ENCODE peak calls at places on chromosome 4, in seven cellular contexts. One of them, this sample, is unnamed.

GRCh38 chr4:80705311-80705710 is 325.2 kb upstream of the BMP3 start:
- DNase-seq in CD8-positive, alpha-beta T cell: no peak
- DNase-seq in pancreas: no peak
- DNase-seq in thoracic aorta: no peak
- DNase-seq in mesenchymal stem cell: no peak
- DNase-seq in testis: no peak
- DNase-seq in Peyer's patch: no peak
- DNase-seq in this sample: no peak

GRCh38 chr4:25927361-25928040 is 13.5 kb downstream of the SMIM20 start:
- DNase-seq in CD8-positive, alpha-beta T cell: no peak
- DNase-seq in pancreas: no peak
- DNase-seq in thoracic aorta: no peak
- DNase-seq in mesenchymal stem cell: no peak
- DNase-seq in testis: no peak
- DNase-seq in Peyer's patch: no peak
- DNase-seq in this sample: no peak

GRCh38 chr4:150283689-150284088 is 205.4 kb downstream of the DCLK2 start:
- DNase-seq in CD8-positive, alpha-beta T cell: no peak
- DNase-seq in pancreas: no peak
- DNase-seq in thoracic aorta: no peak
- DNase-seq in mesenchymal stem cell: peak; percentile 87
- DNase-seq in testis: no peak
- DNase-seq in Peyer's patch: no peak
- DNase-seq in this sample: no peak

GRCh38 chr4:103008875-103009729 is 10.4 kb downstream of the SLC9B1 start:
- DNase-seq in CD8-positive, alpha-beta T cell: no peak
- DNase-seq in pancreas: peak; percentile 28
- DNase-seq in thoracic aorta: no peak
- DNase-seq in mesenchymal stem cell: peak; percentile 78
- DNase-seq in testis: peak; percentile 16
- DNase-seq in Peyer's patch: no peak
- DNase-seq in this sample: no peak

GRCh38 chr4:15479089-15479912 is 9.6 kb downstream of the CC2D2A start:
- DNase-seq in CD8-positive, alpha-beta T cell: no peak
- DNase-seq in pancreas: peak; percentile 54
- DNase-seq in thoracic aorta: no peak
- DNase-seq in mesenchymal stem cell: peak; percentile 91
- DNase-seq in testis: peak; percentile 68
- DNase-seq in Peyer's patch: peak; percentile 57
- DNase-seq in this sample: no peak

GRCh38 chr4:36249605-36250004 is 5.3 kb upstream of the ARAP2 start:
- DNase-seq in CD8-positive, alpha-beta T cell: no peak
- DNase-seq in pancreas: no peak
- DNase-seq in thoracic aorta: no peak
- DNase-seq in mesenchymal stem cell: no peak
- DNase-seq in testis: no peak
- DNase-seq in Peyer's patch: no peak
- DNase-seq in this sample: no peak

GRCh38 chr4:38590017-38590416 is 74.0 kb upstream of the KLF3 start:
- DNase-seq in CD8-positive, alpha-beta T cell: no peak
- DNase-seq in pancreas: no peak
- DNase-seq in thoracic aorta: no peak
- DNase-seq in mesenchymal stem cell: no peak
- DNase-seq in testis: no peak
- DNase-seq in Peyer's patch: no peak
- DNase-seq in this sample: no peak

GRCh38 chr4:92257931-92258857 is 45.6 kb upstream of the GRID2 start:
- DNase-seq in CD8-positive, alpha-beta T cell: no peak
- DNase-seq in pancreas: no peak
- DNase-seq in thoracic aorta: no peak
- DNase-seq in mesenchymal stem cell: no peak
- DNase-seq in testis: no peak
- DNase-seq in Peyer's patch: no peak
- DNase-seq in this sample: no peak

GRCh38 chr4:56129431-56129861 is 180.7 kb downstream of the CEP135 start:
- DNase-seq in CD8-positive, alpha-beta T cell: no peak
- DNase-seq in pancreas: no peak
- DNase-seq in thoracic aorta: no peak
- DNase-seq in mesenchymal stem cell: no peak
- DNase-seq in testis: peak; percentile 84
- DNase-seq in Peyer's patch: peak; percentile 80
- DNase-seq in this sample: no peak

GRCh38 chr4:47465008-47465407 is 1.5 kb upstream of the COMMD8 start:
- DNase-seq in CD8-positive, alpha-beta T cell: no peak
- DNase-seq in pancreas: no peak
- DNase-seq in thoracic aorta: no peak
- DNase-seq in mesenchymal stem cell: no peak
- DNase-seq in testis: no peak
- DNase-seq in Peyer's patch: no peak
- DNase-seq in this sample: no peak

GRCh38 chr4:149409186-149410056 is 406.2 kb downstream of the IQCM start:
- DNase-seq in CD8-positive, alpha-beta T cell: no peak
- DNase-seq in pancreas: no peak
- DNase-seq in thoracic aorta: peak; percentile 4
- DNase-seq in mesenchymal stem cell: peak; percentile 14
- DNase-seq in testis: no peak
- DNase-seq in Peyer's patch: no peak
- DNase-seq in this sample: no peak

GRCh38 chr4:68070302-68070701 is 59.4 kb downstream of the TMPRSS11F start:
- DNase-seq in CD8-positive, alpha-beta T cell: no peak
- DNase-seq in pancreas: no peak
- DNase-seq in thoracic aorta: no peak
- DNase-seq in mesenchymal stem cell: no peak
- DNase-seq in testis: no peak
- DNase-seq in Peyer's patch: no peak
- DNase-seq in this sample: no peak
- H3K27ac ChIP-seq in CD8-positive, alpha-beta T cell: no peak overlapping the region
- H3K27ac ChIP-seq in pancreas: no peak overlapping the region
- H3K27ac ChIP-seq in thoracic aorta: no peak overlapping the region
- H3K27ac ChIP-seq in mesenchymal stem cell: no peak overlapping the region
- H3K27ac ChIP-seq in testis: no peak overlapping the region
- H3K27ac ChIP-seq in Peyer's patch: no peak overlapping the region
- H3K27ac ChIP-seq in this sample: no peak overlapping the region

GRCh38 chr4:5921074-5921473 is 28.2 kb upstream of the CRMP1 start:
- DNase-seq in CD8-positive, alpha-beta T cell: no peak
- DNase-seq in pancreas: no peak
- DNase-seq in thoracic aorta: no peak
- DNase-seq in mesenchymal stem cell: no peak
- DNase-seq in testis: no peak
- DNase-seq in Peyer's patch: no peak
- DNase-seq in this sample: no peak

GRCh38 chr4:5921578-5921977 is 28.7 kb upstream of the CRMP1 start:
- DNase-seq in CD8-positive, alpha-beta T cell: no peak
- DNase-seq in pancreas: no peak
- DNase-seq in thoracic aorta: no peak
- DNase-seq in mesenchymal stem cell: no peak
- DNase-seq in testis: no peak
- DNase-seq in Peyer's patch: no peak
- DNase-seq in this sample: no peak

GRCh38 chr4:5921981-5922380 is 29.1 kb upstream of the CRMP1 start:
- DNase-seq in CD8-positive, alpha-beta T cell: no peak
- DNase-seq in pancreas: no peak
- DNase-seq in thoracic aorta: no peak
- DNase-seq in mesenchymal stem cell: no peak
- DNase-seq in testis: no peak
- DNase-seq in Peyer's patch: no peak
- DNase-seq in this sample: no peak

GRCh38 chr4:5923306-5923830 is 30.5 kb upstream of the CRMP1 start:
- DNase-seq in CD8-positive, alpha-beta T cell: no peak
- DNase-seq in pancreas: no peak
- DNase-seq in thoracic aorta: no peak
- DNase-seq in mesenchymal stem cell: no peak
- DNase-seq in testis: no peak
- DNase-seq in Peyer's patch: no peak
- DNase-seq in this sample: no peak

DNA sequence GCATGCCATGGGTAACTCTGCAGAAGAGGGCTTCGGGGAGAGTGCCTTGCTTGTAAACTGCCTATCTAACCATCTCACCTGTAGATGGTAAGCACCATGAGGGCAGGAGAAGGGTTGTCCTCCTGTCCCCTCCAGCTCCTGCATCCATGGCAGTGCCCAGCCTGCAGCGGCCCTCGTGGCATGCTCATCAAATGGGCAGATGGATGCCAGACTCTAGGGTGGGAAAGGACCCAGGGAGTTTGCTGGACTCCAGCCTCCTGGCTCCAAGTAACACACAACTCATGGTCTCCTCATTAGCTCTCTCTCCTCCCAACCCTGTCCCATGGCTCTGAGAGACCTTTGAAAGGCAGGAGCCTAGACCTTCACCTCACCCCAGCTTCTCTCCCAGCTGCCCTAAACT is 29.7 kb upstream of the CRMP1 start:
- DNase-seq in CD8-positive, alpha-beta T cell: no peak
- DNase-seq in pancreas: no peak
- DNase-seq in thoracic aorta: no peak
- DNase-seq in mesenchymal stem cell: no peak
- DNase-seq in testis: no peak
- DNase-seq in Peyer's patch: no peak
- DNase-seq in this sample: no peak
- H3K27me3 ChIP-seq in CD8-positive, alpha-beta T cell: no peaks in the 10 kb centered on the region
- H3K27me3 ChIP-seq in pancreas: no peaks in the 10 kb centered on the region
- H3K27me3 ChIP-seq in thoracic aorta: no peaks in the 10 kb centered on the region
- H3K27me3 ChIP-seq in mesenchymal stem cell: peaks cover 18% of the 10 kb centered on the region
- H3K27me3 ChIP-seq in testis: no peaks in the 10 kb centered on the region
- H3K27me3 ChIP-seq in Peyer's patch: no peaks in the 10 kb centered on the region
- H3K27me3 ChIP-seq in this sample: no peaks in the 10 kb centered on the region

DNA sequence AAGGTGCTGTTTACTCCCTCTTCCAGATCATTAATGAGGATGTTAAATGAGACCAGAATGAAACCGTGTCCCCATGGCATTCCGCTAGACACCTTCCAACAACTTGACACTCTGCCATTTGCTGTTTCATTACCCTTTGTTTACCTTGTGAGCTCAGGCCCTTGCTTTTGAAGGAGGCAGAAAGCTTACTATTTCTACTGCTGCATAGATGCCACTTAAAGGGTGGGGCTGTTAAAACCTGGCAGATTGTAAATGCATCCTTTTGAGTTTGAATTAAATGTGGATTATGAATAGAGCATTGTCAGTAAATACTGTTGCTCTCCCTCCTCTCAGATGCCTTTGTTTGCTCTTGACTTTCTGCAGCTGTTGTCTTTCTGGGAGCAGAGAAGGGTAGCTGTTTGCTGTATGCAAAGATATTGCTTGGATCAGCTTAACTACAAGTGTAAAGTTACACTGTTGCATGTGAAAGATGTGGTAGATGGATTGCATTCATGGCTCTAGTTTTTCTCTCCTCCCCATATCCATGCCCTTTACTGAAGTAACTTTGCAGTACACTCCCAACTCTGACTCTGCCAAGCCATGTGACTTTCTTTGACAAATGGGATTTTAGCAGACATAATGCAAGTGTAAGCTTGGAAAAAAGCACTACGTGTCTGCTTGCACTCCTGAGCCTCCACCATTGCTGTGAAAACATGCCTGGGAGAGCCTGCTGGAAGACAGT is 75.0 kb upstream of the DHX15 start:
- DNase-seq in CD8-positive, alpha-beta T cell: no peak
- DNase-seq in pancreas: no peak
- DNase-seq in thoracic aorta: no peak
- DNase-seq in mesenchymal stem cell: no peak
- DNase-seq in testis: peak; percentile 70
- DNase-seq in Peyer's patch: no peak
- DNase-seq in this sample: no peak
- H3K27ac ChIP-seq in CD8-positive, alpha-beta T cell: no peak overlapping the region
- H3K27ac ChIP-seq in pancreas: no peak overlapping the region
- H3K27ac ChIP-seq in thoracic aorta: no peak overlapping the region
- H3K27ac ChIP-seq in mesenchymal stem cell: no peak overlapping the region
- H3K27ac ChIP-seq in testis: peak overlapping the region; percentile 20
- H3K27ac ChIP-seq in Peyer's patch: no peak overlapping the region
- H3K27ac ChIP-seq in this sample: no peak overlapping the region

GRCh38 chr4:173539986-173540385 is 10.0 kb upstream of the HAND2 start:
- DNase-seq in CD8-positive, alpha-beta T cell: no peak
- DNase-seq in pancreas: no peak
- DNase-seq in thoracic aorta: no peak
- DNase-seq in mesenchymal stem cell: no peak
- DNase-seq in testis: no peak
- DNase-seq in Peyer's patch: no peak
- DNase-seq in this sample: no peak

GRCh38 chr4:173543266-173543665 is 13.2 kb upstream of the HAND2 start:
- DNase-seq in CD8-positive, alpha-beta T cell: no peak
- DNase-seq in pancreas: no peak
- DNase-seq in thoracic aorta: no peak
- DNase-seq in mesenchymal stem cell: no peak
- DNase-seq in testis: no peak
- DNase-seq in Peyer's patch: no peak
- DNase-seq in this sample: no peak

GRCh38 chr4:173546776-173547175 is 16.7 kb upstream of the HAND2 start:
- DNase-seq in CD8-positive, alpha-beta T cell: no peak
- DNase-seq in pancreas: no peak
- DNase-seq in thoracic aorta: no peak
- DNase-seq in mesenchymal stem cell: no peak
- DNase-seq in testis: no peak
- DNase-seq in Peyer's patch: no peak
- DNase-seq in this sample: no peak

GRCh38 chr4:173547889-173548288 is 17.9 kb upstream of the HAND2 start:
- DNase-seq in CD8-positive, alpha-beta T cell: no peak
- DNase-seq in pancreas: no peak
- DNase-seq in thoracic aorta: no peak
- DNase-seq in mesenchymal stem cell: no peak
- DNase-seq in testis: no peak
- DNase-seq in Peyer's patch: no peak
- DNase-seq in this sample: no peak

GRCh38 chr4:173545440-173545839 is 15.4 kb upstream of the HAND2 start:
- DNase-seq in CD8-positive, alpha-beta T cell: no peak
- DNase-seq in pancreas: no peak
- DNase-seq in thoracic aorta: no peak
- DNase-seq in mesenchymal stem cell: no peak
- DNase-seq in testis: no peak
- DNase-seq in Peyer's patch: no peak
- DNase-seq in this sample: no peak
- H3K27me3 ChIP-seq in CD8-positive, alpha-beta T cell: peaks cover 5% of the 10 kb centered on the region
- H3K27me3 ChIP-seq in pancreas: no peaks in the 10 kb centered on the region
- H3K27me3 ChIP-seq in thoracic aorta: no peaks in the 10 kb centered on the region
- H3K27me3 ChIP-seq in mesenchymal stem cell: peaks cover 22% of the 10 kb centered on the region
- H3K27me3 ChIP-seq in testis: no peaks in the 10 kb centered on the region
- H3K27me3 ChIP-seq in Peyer's patch: no peaks in the 10 kb centered on the region
- H3K27me3 ChIP-seq in this sample: peaks cover 7% of the 10 kb centered on the region

GRCh38 chr4:173254646-173255045 is 79.5 kb downstream of the HMGB2 start:
- DNase-seq in CD8-positive, alpha-beta T cell: no peak
- DNase-seq in pancreas: no peak
- DNase-seq in thoracic aorta: no peak
- DNase-seq in mesenchymal stem cell: no peak
- DNase-seq in testis: no peak
- DNase-seq in Peyer's patch: no peak
- DNase-seq in this sample: no peak
- H3K27ac ChIP-seq in CD8-positive, alpha-beta T cell: no peak overlapping the region
- H3K27ac ChIP-seq in pancreas: no peak overlapping the region
- H3K27ac ChIP-seq in thoracic aorta: no peak overlapping the region
- H3K27ac ChIP-seq in mesenchymal stem cell: no peak overlapping the region
- H3K27ac ChIP-seq in testis: no peak overlapping the region
- H3K27ac ChIP-seq in Peyer's patch: no peak overlapping the region
- H3K27ac ChIP-seq in this sample: no peak overlapping the region